ENCODE peak calls at places on chromosomes 4 and X, in ten cellular contexts. R, C, H, W, U, O, Q, S, M and G are unnamed samples.
A peak's percentile ranks its signal among the peaks of the same experiment; 100 is the strongest.

GRCh38 chr4:119172223-119172622 is 36.6 kb downstream of the MYOZ2 start:
- DNase-seq in O (no peak), W (no peak), U (no peak), S (no peak), H (no peak), M (no peak), Q (no peak), C (no peak), R (no peak), G (no peak)

GRCh38 chr4:76605099-76605563 is 170.1 kb downstream of the SHROOM3 start:
- DNase-seq in C (peak; percentile 48), H (peak; percentile 27), O (no peak), U (no peak), R (no peak), Q (no peak), M (no peak), W (no peak), S (no peak), G (no peak)

GRCh38 chrX:47030339-47030738 is 47.9 kb upstream of the RGN start:
- DNase-seq in O (peak; percentile 71), U (peak; percentile 42), C (peak; percentile 20), R (no peak), M (peak; percentile 61), H (peak; percentile 74), W (no peak), Q (peak; percentile 47), S (no peak), G (peak; percentile 53)

GRCh38 chr4:174578366-174578765 is 56.1 kb upstream of the HPGD start:
- DNase-seq in U (no peak), S (no peak), Q (no peak), M (no peak), R (no peak), W (no peak), O (no peak), H (no peak), C (no peak), G (no peak)

GRCh38 chr4:26912069-26912468 is 51.4 kb downstream of the STIM2 start:
- DNase-seq in W (no peak), R (no peak), S (no peak), Q (no peak), U (no peak), M (no peak), O (no peak), C (no peak), H (peak; percentile 16), G (no peak)

GRCh38 chr4:95548738-95549245 is at the start of gene UNC5C:
- DNase-seq in O (peak; percentile 37), U (no peak), Q (no peak), C (no peak), H (peak; percentile 83), S (peak; percentile 78), R (no peak), W (no peak), M (no peak), G (peak; percentile 7)

GRCh38 chrX:94961730-94962129 is 1287.7 kb downstream of the FAM133A start:
- DNase-seq in W (no peak), H (no peak), M (no peak), R (no peak), O (no peak), C (no peak), S (no peak), U (no peak), Q (no peak), G (no peak)

GRCh38 chr4:15676899-15677298 is 4.7 kb upstream of the FAM200B start:
- DNase-seq in Q (no peak), S (no peak), H (no peak), M (no peak), C (no peak), O (no peak), W (no peak), U (no peak), R (no peak), G (no peak)

GRCh38 chrX:71103110-71103983 is 3.2 kb downstream of the CXorf65 start:
- DNase-seq in Q (peak; percentile 75), R (peak; percentile 45), O (no peak), U (no peak), H (no peak), M (no peak), C (no peak), W (no peak), S (no peak), G (no peak)

GRCh38 chrX:19725545-19726102 is 161.8 kb downstream of the SH3KBP1 start:
- DNase-seq in Q (no peak), R (no peak), M (no peak), W (no peak), U (no peak), S (no peak), O (peak; percentile 19), C (no peak), H (no peak), G (no peak)

GRCh38 chr4:52718123-52718522 is 33.1 kb downstream of the ERVMER34-1 start:
- DNase-seq in Q (no peak), U (no peak), C (peak; percentile 49), S (no peak), W (no peak), O (no peak), H (peak; percentile 6), M (no peak), R (no peak), G (no peak)

GRCh38 chr4:85607624-85608023 is 132.7 kb downstream of the ARHGAP24 start:
- DNase-seq in C (no peak), S (no peak), M (no peak), O (no peak), U (no peak), W (no peak), Q (no peak), R (no peak), H (no peak), G (no peak)

GRCh38 chrX:37906357-37906756 is 59.0 kb upstream of the DYNLT3 start:
- DNase-seq in O (no peak), R (no peak), W (no peak), C (no peak), S (no peak), Q (no peak), U (no peak), H (no peak), M (no peak), G (no peak)

GRCh38 chrX:74458738-74459137 is 37.4 kb downstream of the SLC16A2 start:
- DNase-seq in Q (no peak), W (no peak), R (no peak), H (peak; percentile 76), C (peak; percentile 36), S (no peak), U (no peak), O (peak; percentile 37), M (peak; percentile 75), G (peak; percentile 49)

GRCh38 chrX:19628006-19628575 is 112.8 kb upstream of the MAP3K15 start:
- DNase-seq in W (no peak), M (no peak), H (peak; percentile 37), C (no peak), S (no peak), U (no peak), Q (no peak), R (no peak), O (no peak), G (no peak)

GRCh38 chrX:19721726-19722370 is 165.6 kb downstream of the SH3KBP1 start:
- DNase-seq in M (no peak), S (peak; percentile 64), U (no peak), Q (no peak), R (no peak), C (no peak), W (no peak), O (no peak), H (peak; percentile 63), G (peak; percentile 4)

GRCh38 chr4:132504438-132504837 is 644.7 kb upstream of the PCDH10 start:
- DNase-seq in R (no peak), O (no peak), Q (no peak), C (no peak), H (peak; percentile 28), S (no peak), M (no peak), W (no peak), U (no peak), G (no peak)

GRCh38 chr4:182764137-182764536 is 153.0 kb downstream of the DCTD start:
- DNase-seq in C (no peak), O (no peak), M (no peak), W (no peak), Q (peak; percentile 50), U (no peak), S (no peak), H (peak; percentile 22), R (no peak), G (no peak)

GRCh38 chrX:17559728-17560379 is 177.4 kb upstream of the SCML1 start:
- DNase-seq in R (no peak), S (no peak), C (peak; percentile 56), W (no peak), M (peak; percentile 75), O (peak; percentile 76), U (no peak), H (peak; percentile 87), Q (no peak), G (peak; percentile 77)

GRCh38 chr4:85901500-85901899 is 426.6 kb downstream of the ARHGAP24 start:
- DNase-seq in U (no peak), C (no peak), S (no peak), R (no peak), O (peak; percentile 40), W (no peak), H (no peak), M (no peak), Q (no peak), G (no peak)

GRCh38 chr4:139575072-139575471 is 19.1 kb upstream of the SETD7 start:
- DNase-seq in R (no peak), O (no peak), S (no peak), W (no peak), H (no peak), C (no peak), M (no peak), U (no peak), Q (no peak), G (no peak)

GRCh38 chr4:150337709-150338108 is 244.2 kb upstream of the MAB21L2 start:
- DNase-seq in H (no peak), M (no peak), O (no peak), C (peak; percentile 47), S (no peak), W (no peak), U (no peak), Q (no peak), R (no peak), G (no peak)

GRCh38 chrX:9204560-9204959 is 170.6 kb upstream of the FAM9B start:
- DNase-seq in W (no peak), C (no peak), R (no peak), Q (no peak), U (no peak), S (no peak), M (no peak), O (peak; percentile 36), H (no peak), G (peak; percentile 33)

GRCh38 chr4:73822389-73822788 is 14.1 kb upstream of the CXCL6 start:
- DNase-seq in U (no peak), M (no peak), O (no peak), C (no peak), S (no peak), R (no peak), Q (no peak), H (no peak), W (no peak), G (no peak)

GRCh38 chr4:152385551-152385950 is 150.3 kb downstream of the FBXW7 start:
- DNase-seq in W (no peak), R (no peak), U (peak; percentile 8), C (no peak), H (peak; percentile 26), Q (no peak), M (peak; percentile 22), O (no peak), S (no peak), G (peak; percentile 14)